ENCODE peak calls at places on chromosomes 7 and 10, in ten cellular contexts. W is CD4-positive, alpha-beta T cell; O is fibroblast of mammary gland; P is lower lobe of right lung; M is tibial artery; C is AG04449; H is AG09319; R is upper lobe of right lung; Q is fibroblast of the aortic adventitia; X is heart left ventricle. Y is an unnamed sample.

GRCh38 chr7:138607216-138608126 is 93.7 kb downstream of the SVOPL start:
- DNase-seq in W (no peak), O (no peak), X (no peak), C (no peak), H (no peak), M (no peak), R (no peak), Q (no peak), P (no peak), Y (no peak)

GRCh38 chr10:69492091-69492745 is 41.0 kb downstream of the TSPAN15 start:
- DNase-seq in H (no peak), R (peak), X (no peak), P (no peak), Q (no peak), M (no peak), W (no peak), O (no peak), C (no peak), Y (no peak)

GRCh38 chr10:110495731-110496552 is 1.8 kb upstream of the DUSP5 start:
- DNase-seq in M (peak), O (peak), X (peak), P (peak), Q (peak), R (peak), C (peak), W (peak), H (no peak), Y (peak)

GRCh38 chr7:55120074-55120473 is 101.3 kb downstream of the EGFR start:
- DNase-seq in P (no peak), O (no peak), H (no peak), M (no peak), Q (no peak), C (no peak), W (no peak), X (no peak), R (no peak), Y (no peak)

GRCh38 chr7:33698692-33699128 is 206.6 kb upstream of the BMPER start:
- DNase-seq in O (no peak), R (no peak), Q (no peak), M (no peak), X (no peak), P (no peak), H (no peak), W (no peak), C (no peak), Y (no peak)

GRCh38 chr7:901388-902154 is 25.2 kb downstream of the GET4 start:
- DNase-seq in O (peak), X (peak), C (no peak), W (no peak), M (peak), Q (peak), P (peak), R (peak), H (peak), Y (peak)

GRCh38 chr10:66209025-66209424 is 716.8 kb upstream of the LRRTM3 start:
- DNase-seq in P (no peak), W (no peak), M (no peak), O (no peak), X (no peak), H (no peak), R (no peak), C (no peak), Q (no peak), Y (no peak)

GRCh38 chr10:92327445-92328433 is 36.8 kb downstream of the MARCHF5 start:
- DNase-seq in H (no peak), C (no peak), P (no peak), W (no peak), M (no peak), X (no peak), O (peak), R (no peak), Q (peak), Y (no peak)

GRCh38 chr7:158430308-158431034 is 157.2 kb downstream of the PTPRN2 start:
- DNase-seq in X (no peak), O (no peak), P (no peak), R (no peak), H (no peak), W (no peak), M (no peak), Q (no peak), C (no peak), Y (no peak)

GRCh38 chr10:96275685-96276418 is 4.5 kb upstream of the BLNK start:
- DNase-seq in W (no peak), Q (no peak), H (no peak), R (no peak), X (no peak), O (no peak), P (peak), C (no peak), M (no peak), Y (no peak)

GRCh38 chr10:132550366-132551092 is 12.9 kb downstream of the INPP5A start:
- DNase-seq in C (no peak), H (no peak), O (no peak), M (no peak), P (no peak), R (peak), W (no peak), X (peak), Q (no peak), Y (no peak)

GRCh38 chr7:130910949-130911944 is 177.2 kb upstream of the KLF14 start:
- DNase-seq in O (peak), C (no peak), H (no peak), M (no peak), W (no peak), P (no peak), X (no peak), R (no peak), Q (peak), Y (peak)

GRCh38 chr7:44694766-44695165 is 53.9 kb upstream of the ZMIZ2 start:
- DNase-seq in O (no peak), M (no peak), H (no peak), P (no peak), Q (no peak), W (no peak), C (no peak), R (no peak), X (no peak), Y (no peak)

GRCh38 chr10:58919927-58920654 is 256.4 kb upstream of the PHYHIPL start:
- DNase-seq in M (no peak), R (no peak), W (no peak), X (no peak), O (peak), P (no peak), Q (peak), H (peak), C (peak), Y (peak)

GRCh38 chr7:5532520-5533335 is 109.1 kb upstream of the TNRC18 start:
- DNase-seq in M (peak), X (peak), Q (peak), C (no peak), H (no peak), R (peak), P (peak), O (no peak), W (peak), Y (no peak)

GRCh38 chr7:151244156-151244870 is 4.2 kb downstream of the SMARCD3 start:
- DNase-seq in C (no peak), P (peak), M (no peak), O (peak), Q (peak), H (no peak), W (peak), X (no peak), R (no peak), Y (peak)

GRCh38 chr7:116788542-116789197 is 73.7 kb upstream of the CAPZA2 start:
- DNase-seq in Q (peak), R (no peak), O (no peak), W (no peak), H (no peak), M (no peak), X (no peak), P (no peak), C (no peak), Y (no peak)

GRCh38 chr10:100872034-100872791 is 40.5 kb upstream of the SLF2 start:
- DNase-seq in P (no peak), Q (peak), R (no peak), H (no peak), W (peak), C (no peak), O (peak), X (no peak), M (no peak), Y (peak)

GRCh38 chr10:77138541-77138940 is 499.1 kb downstream of the KCNMA1 start:
- DNase-seq in M (no peak), O (no peak), H (no peak), W (no peak), C (no peak), X (no peak), Q (peak), R (no peak), P (no peak), Y (no peak)

GRCh38 chr10:129530486-129531065 is 63.5 kb downstream of the MGMT start:
- DNase-seq in M (no peak), P (no peak), R (no peak), H (no peak), O (no peak), Q (no peak), X (peak), C (no peak), W (no peak), Y (no peak)

GRCh38 chr10:1344846-1345245 is 288.7 kb downstream of the WDR37 start:
- DNase-seq in W (no peak), C (no peak), X (no peak), O (no peak), Q (no peak), R (no peak), P (no peak), H (no peak), M (no peak), Y (no peak)

GRCh38 chr10:21732067-21732772 is 198.2 kb downstream of the MLLT10 start:
- DNase-seq in W (no peak), H (peak), P (no peak), M (no peak), X (peak), Q (peak), O (peak), C (no peak), R (no peak), Y (peak)

GRCh38 chr7:137508437-137509175 is 165.1 kb upstream of the PTN start:
- DNase-seq in M (no peak), O (peak), C (peak), R (no peak), X (no peak), P (no peak), H (peak), W (no peak), Q (peak), Y (peak)

GRCh38 chr7:32957326-32958045 is at the start of gene FKBP9:
- DNase-seq in H (peak), R (peak), W (no peak), O (peak), Q (peak), X (peak), P (peak), M (peak), C (no peak), Y (peak)

GRCh38 chr10:133079836-133080682 is 7.7 kb upstream of the ADGRA1 start:
- DNase-seq in W (no peak), P (no peak), X (no peak), M (no peak), R (no peak), C (no peak), H (no peak), O (no peak), Q (no peak), Y (no peak)

GRCh38 chr7:30660331-30661255 is 21.7 kb downstream of the CRHR2 start:
- DNase-seq in R (no peak), C (no peak), Q (no peak), O (no peak), W (no peak), H (no peak), P (no peak), M (no peak), X (no peak), Y (no peak)

GRCh38 chr7:29488977-29489376 is 74.7 kb upstream of the PRR15 start:
- DNase-seq in X (no peak), C (peak), H (no peak), P (no peak), R (no peak), Q (peak), M (no peak), O (peak), W (no peak), Y (peak)

GRCh38 chr10:53579773-53580172 is 807.2 kb upstream of the MBL2 start:
- DNase-seq in O (no peak), X (no peak), P (no peak), R (no peak), Q (no peak), M (no peak), C (no peak), W (no peak), H (no peak), Y (no peak)

GRCh38 chr7:84452618-84453017 is 258.0 kb upstream of the SEMA3A start:
- DNase-seq in W (no peak), X (no peak), O (no peak), H (no peak), P (no peak), C (no peak), M (no peak), Q (no peak), R (no peak), Y (no peak)

GRCh38 chr10:79948976-79949722 is at the start of gene SFTPD:
- DNase-seq in X (no peak), W (no peak), M (no peak), R (peak), O (no peak), H (no peak), Q (no peak), P (peak), C (no peak), Y (no peak)
- TF ChIP-seq CTCF in X (no peak), W (no peak), M (no peak), R (no peak), O (no peak), H (no peak), Q (no peak), P (no peak), C (no peak), Y (no peak)

GRCh38 chr7:13181221-13181620 is 493.8 kb downstream of the ARL4A start:
- DNase-seq in Q (peak), X (no peak), R (no peak), P (no peak), H (no peak), M (no peak), C (no peak), O (peak), W (no peak), Y (no peak)

GRCh38 chr7:13179775-13180448 is 492.5 kb downstream of the ARL4A start:
- DNase-seq in X (no peak), M (no peak), R (no peak), C (no peak), H (no peak), P (no peak), W (no peak), Q (peak), O (peak), Y (no peak)

DNA sequence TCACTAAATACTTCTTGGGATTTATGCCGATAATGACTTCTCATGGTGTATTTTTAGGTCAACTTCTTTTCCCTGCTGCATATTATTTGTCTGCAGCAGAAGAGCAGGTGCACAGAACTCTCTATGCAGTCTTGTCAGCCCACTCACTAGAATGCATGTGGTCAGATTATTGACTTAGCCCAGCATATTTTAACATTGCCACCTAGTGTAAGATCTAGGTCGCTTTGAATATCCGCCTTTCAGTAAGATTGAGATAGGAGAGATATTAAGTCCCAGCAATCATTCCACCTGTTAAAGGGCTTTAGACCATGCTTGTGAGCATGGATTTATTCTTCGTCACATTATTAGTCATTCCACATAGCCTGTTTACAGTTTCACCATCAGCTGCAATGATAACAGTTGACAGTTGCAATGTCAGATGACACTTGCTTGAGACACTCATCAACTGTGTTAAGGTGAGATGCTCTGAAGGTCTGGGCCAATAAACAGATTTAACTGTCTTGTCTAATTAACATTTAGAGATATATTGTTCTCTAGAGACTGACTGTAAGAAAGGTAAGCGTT is 491.7 kb downstream of the ARL4A start:
- DNase-seq in W (no peak), C (no peak), Q (peak), M (no peak), R (no peak), X (no peak), O (peak), H (no peak), P (no peak), Y (no peak)
- TF ChIP-seq CTCF in W (no peak), C (no peak), Q (no peak), M (no peak), R (peak), X (peak), O (no peak), H (no peak), P (peak), Y (no peak)

DNA sequence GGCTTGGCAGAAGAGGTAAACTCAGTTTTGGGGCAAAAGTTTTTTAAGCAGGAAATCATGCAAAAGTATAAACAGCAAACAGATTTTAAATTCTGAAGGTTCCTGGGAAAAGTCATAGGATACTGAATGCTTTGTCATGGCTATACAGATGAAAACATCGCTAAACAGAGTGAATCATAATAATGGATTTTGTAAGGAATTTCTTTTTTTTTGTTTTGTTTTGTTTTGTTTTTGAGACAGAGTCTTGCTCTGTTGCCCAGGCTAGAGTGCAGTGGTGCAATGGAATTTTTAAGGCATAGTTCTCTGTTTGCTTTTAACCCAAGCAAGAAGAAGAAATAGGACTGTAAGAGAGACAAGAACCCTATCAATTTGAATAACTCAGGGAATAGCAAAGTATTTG is 285.3 kb downstream of the NRG3 start:
- DNase-seq in C (no peak), R (no peak), Q (no peak), W (no peak), H (no peak), P (no peak), M (no peak), O (no peak), X (no peak), Y (no peak)
- TF ChIP-seq CTCF in C (no peak), R (no peak), Q (no peak), W (no peak), H (no peak), P (no peak), M (no peak), O (no peak), X (no peak), Y (no peak)

DNA sequence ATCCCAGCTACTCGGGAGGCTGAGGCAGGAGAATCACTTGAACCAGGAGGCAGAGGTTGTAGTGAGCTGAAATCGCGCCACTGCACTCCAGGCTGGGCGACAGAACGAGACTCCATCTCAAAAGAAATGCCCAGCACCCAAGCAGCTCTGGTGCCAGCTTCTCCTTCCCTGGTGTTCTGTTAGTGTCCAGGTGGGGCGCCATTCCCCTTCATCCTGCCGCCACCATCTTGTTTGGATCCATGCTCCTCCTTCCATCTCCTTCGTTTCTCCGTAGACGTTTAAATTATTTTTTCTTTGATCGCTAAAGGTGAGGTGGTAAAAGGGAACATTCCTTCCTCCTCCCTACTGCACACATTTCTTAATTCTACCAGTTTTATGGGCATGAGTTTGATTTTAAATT is 30.3 kb downstream of the PROSER2 start:
- DNase-seq in M (no peak), X (no peak), C (no peak), R (peak), W (no peak), P (no peak), Q (no peak), O (no peak), H (no peak), Y (no peak)
- TF ChIP-seq CTCF in M (no peak), X (no peak), C (no peak), R (peak), W (no peak), P (peak), Q (peak), O (no peak), H (no peak), Y (peak)

DNA sequence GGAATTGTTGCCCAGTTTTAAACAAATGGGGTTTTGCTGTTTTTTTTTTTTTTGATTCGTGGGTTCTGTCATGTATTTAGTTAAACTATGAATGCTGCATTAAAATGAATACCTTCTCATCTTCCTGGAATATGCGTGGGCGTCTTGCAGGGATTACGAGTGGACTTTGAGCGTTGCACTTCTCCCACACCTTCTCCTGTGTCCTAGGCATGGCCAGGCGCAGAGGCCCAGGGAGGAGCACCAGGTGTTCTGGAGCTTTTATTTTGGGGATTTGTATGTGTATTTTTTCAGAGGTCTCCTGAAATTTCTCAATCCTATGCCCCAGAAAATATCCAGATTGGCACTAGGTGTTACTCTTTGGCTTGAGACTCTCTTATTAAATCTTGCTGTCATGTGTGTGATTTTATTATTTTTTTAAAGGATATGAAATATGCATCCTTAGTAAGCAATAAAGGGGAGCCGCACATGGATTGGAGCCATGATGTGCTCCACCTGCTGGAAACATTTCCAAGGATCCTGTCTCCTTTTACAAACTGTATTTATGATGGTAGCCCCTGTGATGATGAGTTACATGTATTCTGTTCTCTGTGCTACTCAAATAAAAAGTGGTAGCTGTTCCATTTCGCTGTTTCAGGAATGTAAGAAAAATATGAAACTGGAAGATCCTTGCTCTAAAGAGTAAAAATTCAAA is 482.2 kb upstream of the KLF6 start:
- DNase-seq in M (no peak), O (peak), H (no peak), Q (no peak), C (no peak), X (no peak), W (no peak), R (no peak), P (no peak), Y (no peak)
- TF ChIP-seq CTCF in M (no peak), O (peak), H (no peak), Q (no peak), C (no peak), X (no peak), W (no peak), R (no peak), P (no peak), Y (peak)

DNA sequence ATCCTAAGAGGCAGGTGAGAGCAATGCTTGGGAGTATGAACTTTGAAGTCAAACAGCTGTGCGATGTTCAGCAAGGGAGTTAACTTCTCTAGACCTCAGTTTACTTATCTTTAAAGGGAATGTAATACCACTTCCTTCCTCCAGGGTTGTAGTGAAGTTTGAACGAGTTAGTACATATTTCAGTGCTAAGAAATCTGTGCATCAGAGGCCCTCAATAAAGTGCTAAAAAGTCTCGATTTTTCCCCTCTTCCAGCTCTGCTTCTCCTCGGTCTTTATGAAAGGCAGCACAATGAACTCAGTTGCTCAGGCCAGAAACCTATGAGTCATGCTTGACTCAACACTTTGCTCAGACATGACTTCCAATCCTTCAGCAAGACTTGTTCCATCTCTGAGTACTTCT is 418.9 kb downstream of the MDFIC start:
- DNase-seq in O (peak), C (peak), M (no peak), P (no peak), H (peak), Q (peak), R (no peak), W (no peak), X (no peak), Y (peak)
- TF ChIP-seq CTCF in O (peak), C (no peak), M (no peak), P (peak), H (no peak), Q (peak), R (peak), W (no peak), X (no peak), Y (peak)